ENCODE peak calls at places on chromosomes 4 and X, in six cellular contexts. X is NCI-H1694 treated with DMSO at 0.1 percent for 48 hours; V is HepG2; O is A172; I is effector CD8-positive, alpha-beta T cell; L is NCI-H345. D is an unnamed sample.

GRCh38 chrX:110671068-110671803 is 124.4 kb downstream of the CHRDL1 start:
- DNase-seq in X (no peak), V (no peak), O (peak; percentile 1), I (no peak), L (no peak), D (no peak)

GRCh38 chr4:665751-666435 is 8.2 kb downstream of the ATP5ME start:
- DNase-seq in X (no peak), V (no peak), O (no peak), I (no peak), L (no peak), D (no peak)

GRCh38 chr4:112516076-112516385 is at the start of gene NEUROG2:
- DNase-seq in X (peak; percentile 31), V (no peak), O (no peak), I (no peak), L (no peak), D (no peak)

GRCh38 chr4:113607147-113607720 is 154.3 kb downstream of the CAMK2D start:
- DNase-seq in X (no peak), V (no peak), O (no peak), I (no peak), L (no peak), D (no peak)

GRCh38 chr4:60656171-60656570 is 544.0 kb upstream of the ADGRL3 start:
- DNase-seq in X (no peak), V (no peak), O (no peak), I (no peak), L (no peak), D (no peak)

GRCh38 chr4:8639777-8640720 is 47.5 kb downstream of the CPZ start:
- DNase-seq in X (no peak), V (no peak), O (no peak), I (no peak), L (no peak), D (no peak)

GRCh38 chr4:3193531-3194203 is 55.3 kb upstream of the MSANTD1 start:
- DNase-seq in X (peak; percentile 5), V (no peak), O (no peak), I (no peak), L (no peak), D (peak; percentile 13)

GRCh38 chrX:27555514-27555913 is 34.6 kb upstream of the DCAF8L2 start:
- DNase-seq in X (peak; percentile 10), V (peak; percentile 41), O (peak; percentile 37), I (no peak), L (peak; percentile 18), D (peak; percentile 9)